ENCODE peak calls at places on chromosomes 13 and 19, in four cellular contexts. One of them, this sample, is unnamed.

GRCh38 chr19:44344255-44344654 is 12.2 kb downstream of the ZNF112 start:
- DNase-seq in tibial artery: no peak
- DNase-seq in colonic mucosa: no peak
- DNase-seq in DND-41: no peak
- DNase-seq in this sample: no peak

GRCh38 chr13:91708558-91708957 is 310.1 kb downstream of the GPC5 start:
- DNase-seq in colonic mucosa: no peak
- DNase-seq in tibial artery: no peak
- DNase-seq in DND-41: no peak
- DNase-seq in this sample: no peak

GRCh38 chr13:32229443-32229842 is 85.7 kb downstream of the ZAR1L start:
- DNase-seq in colonic mucosa: no peak
- DNase-seq in tibial artery: no peak
- DNase-seq in DND-41: no peak
- DNase-seq in this sample: no peak

GRCh38 chr13:83332751-83333150 is 549.5 kb downstream of the SLITRK1 start:
- DNase-seq in tibial artery: no peak
- DNase-seq in DND-41: no peak
- DNase-seq in colonic mucosa: no peak
- DNase-seq in this sample: no peak

GRCh38 chr13:113949546-113949945 is 24.3 kb downstream of the C13orf46 start:
- DNase-seq in DND-41: no peak
- DNase-seq in colonic mucosa: no peak
- DNase-seq in tibial artery: no peak
- DNase-seq in this sample: no peak

GRCh38 chr19:46000497-46001246 is 5.4 kb downstream of the CCDC61 start:
- DNase-seq in DND-41: peak
- DNase-seq in colonic mucosa: peak
- DNase-seq in tibial artery: no peak
- DNase-seq in this sample: no peak

GRCh38 chr13:30696278-30697176 is 38.8 kb upstream of the ALOX5AP start:
- DNase-seq in colonic mucosa: peak
- DNase-seq in tibial artery: peak
- DNase-seq in DND-41: peak
- DNase-seq in this sample: no peak

GRCh38 chr13:86087241-86087640 is 288.0 kb upstream of the SLITRK6 start:
- DNase-seq in tibial artery: no peak
- DNase-seq in DND-41: no peak
- DNase-seq in colonic mucosa: no peak
- DNase-seq in this sample: no peak

GRCh38 chr13:94712812-94713555 is 639 bp upstream of the SOX21 start:
- DNase-seq in tibial artery: no peak
- DNase-seq in colonic mucosa: no peak
- DNase-seq in DND-41: no peak
- DNase-seq in this sample: no peak

GRCh38 chr13:69565334-69565733 is 542.3 kb upstream of the ATXN8OS start:
- DNase-seq in tibial artery: no peak
- DNase-seq in DND-41: no peak
- DNase-seq in colonic mucosa: peak
- DNase-seq in this sample: peak

GRCh38 chr19:16330368-16330801 is 5.8 kb downstream of the KLF2 start:
- DNase-seq in tibial artery: peak
- DNase-seq in colonic mucosa: peak
- DNase-seq in DND-41: peak
- DNase-seq in this sample: no peak

GRCh38 chr13:45321230-45321629 is 19.8 kb downstream of the TPT1 start:
- DNase-seq in DND-41: no peak
- DNase-seq in colonic mucosa: no peak
- DNase-seq in tibial artery: no peak
- DNase-seq in this sample: no peak

GRCh38 chr13:41467546-41467945 is 10.2 kb downstream of the RGCC start:
- DNase-seq in tibial artery: no peak
- DNase-seq in colonic mucosa: no peak
- DNase-seq in DND-41: no peak
- DNase-seq in this sample: no peak

GRCh38 chr13:45728759-45729158 is 26.6 kb downstream of the CBY2 start:
- DNase-seq in tibial artery: no peak
- DNase-seq in colonic mucosa: no peak
- DNase-seq in DND-41: peak
- DNase-seq in this sample: no peak

GRCh38 chr13:67410645-67411044 is 180.5 kb upstream of the PCDH9 start:
- DNase-seq in colonic mucosa: no peak
- DNase-seq in tibial artery: no peak
- DNase-seq in DND-41: no peak
- DNase-seq in this sample: no peak

GRCh38 chr13:67421475-67421874 is 191.3 kb upstream of the PCDH9 start:
- DNase-seq in colonic mucosa: no peak
- DNase-seq in DND-41: no peak
- DNase-seq in tibial artery: no peak
- DNase-seq in this sample: no peak

GRCh38 chr13:67416047-67416925 is 186.2 kb upstream of the PCDH9 start:
- DNase-seq in tibial artery: no peak
- DNase-seq in colonic mucosa: no peak
- DNase-seq in DND-41: no peak
- DNase-seq in this sample: no peak
- TF ChIP-seq CTCF in tibial artery: no peak
- TF ChIP-seq CTCF in colonic mucosa: no peak
- TF ChIP-seq CTCF in DND-41: peak
- TF ChIP-seq CTCF in this sample: peak

GRCh38 chr13:19961924-19962323 is 3.4 kb downstream of the ZMYM2 start:
- DNase-seq in colonic mucosa: no peak
- DNase-seq in tibial artery: no peak
- DNase-seq in DND-41: no peak
- DNase-seq in this sample: no peak
- H3K4me3 ChIP-seq in colonic mucosa: no peak
- H3K4me3 ChIP-seq in tibial artery: no peak
- H3K4me3 ChIP-seq in DND-41: no peak
- H3K4me3 ChIP-seq in this sample: no peak

DNA sequence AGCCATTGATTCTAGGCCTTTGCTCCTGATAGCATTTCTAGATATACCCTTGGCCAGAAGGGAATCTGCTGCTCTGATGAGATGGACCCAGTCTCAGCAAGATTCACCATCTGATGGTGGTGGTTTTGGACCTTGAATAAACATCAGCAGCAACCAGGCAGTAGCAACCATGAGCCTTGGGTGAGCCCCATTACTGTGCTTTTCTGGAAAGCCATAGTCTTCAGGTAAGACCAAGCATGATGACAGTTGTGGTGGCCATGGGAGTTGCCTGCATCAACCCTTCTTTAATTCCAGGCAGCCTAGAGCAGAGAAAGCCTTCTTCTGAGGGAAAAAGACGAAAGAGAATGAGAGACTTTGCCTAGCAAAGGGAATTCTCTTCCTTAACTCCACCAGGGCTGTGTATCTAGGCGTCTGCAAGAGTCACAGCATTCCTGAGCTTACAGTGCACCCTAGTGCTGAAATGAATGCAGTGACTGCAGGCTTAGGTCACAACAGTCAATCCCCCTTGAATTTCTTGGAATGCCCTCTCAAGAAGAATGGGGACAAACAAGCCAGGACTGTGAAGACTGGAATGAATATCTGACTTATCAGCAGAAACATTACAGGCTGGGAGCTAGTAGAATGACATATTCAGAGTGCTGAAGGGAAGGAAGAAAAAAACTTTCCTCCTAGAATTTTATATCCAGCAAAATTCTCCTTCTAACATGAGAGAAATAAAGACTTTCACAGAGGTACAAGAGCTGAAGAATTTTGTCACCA is 942.4 kb upstream of the PCDH20 start:
- DNase-seq in tibial artery: no peak
- DNase-seq in colonic mucosa: no peak
- DNase-seq in DND-41: no peak
- DNase-seq in this sample: no peak
- TF ChIP-seq CTCF in tibial artery: no peak
- TF ChIP-seq CTCF in colonic mucosa: no peak
- TF ChIP-seq CTCF in DND-41: peak
- TF ChIP-seq CTCF in this sample: no peak

GRCh38 chr19:15317392-15318011 is 14.8 kb downstream of the BRD4 start:
- DNase-seq in tibial artery: no peak
- DNase-seq in colonic mucosa: no peak
- DNase-seq in DND-41: no peak
- DNase-seq in this sample: no peak
- H3K4me3 ChIP-seq in tibial artery: no peak
- H3K4me3 ChIP-seq in colonic mucosa: no peak
- H3K4me3 ChIP-seq in DND-41: no peak
- H3K4me3 ChIP-seq in this sample: no peak

DNA sequence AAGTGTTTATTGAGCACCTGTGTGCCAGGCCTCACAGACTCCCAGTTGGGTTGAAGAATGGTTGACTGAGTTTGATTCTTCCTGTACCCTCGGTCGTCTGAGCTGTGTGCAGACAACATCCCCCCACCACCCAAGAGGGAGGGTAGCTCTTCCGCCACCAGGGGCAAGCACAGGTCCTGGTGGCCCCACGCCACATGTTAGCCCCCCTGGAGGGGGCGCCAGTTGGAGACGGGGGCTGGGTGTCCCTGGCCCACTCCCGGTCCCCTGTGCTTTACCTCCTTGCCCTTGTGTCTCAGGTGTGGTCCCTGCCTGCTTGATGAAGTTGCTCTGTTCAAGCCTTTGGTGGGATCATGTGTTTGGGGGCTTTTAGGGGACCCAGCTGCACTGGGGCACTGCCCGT is 27.2 kb downstream of the COLGALT1 start:
- DNase-seq in DND-41: no peak
- DNase-seq in colonic mucosa: no peak
- DNase-seq in tibial artery: no peak
- DNase-seq in this sample: no peak
- TF ChIP-seq CTCF in DND-41: peak
- TF ChIP-seq CTCF in colonic mucosa: no peak
- TF ChIP-seq CTCF in tibial artery: no peak
- TF ChIP-seq CTCF in this sample: no peak

GRCh38 chr13:99256709-99257108 is 1.5 kb downstream of the GPR18 start:
- DNase-seq in tibial artery: no peak
- DNase-seq in DND-41: no peak
- DNase-seq in colonic mucosa: no peak
- DNase-seq in this sample: no peak
- H3K4me3 ChIP-seq in tibial artery: no peak
- H3K4me3 ChIP-seq in DND-41: no peak
- H3K4me3 ChIP-seq in colonic mucosa: no peak
- H3K4me3 ChIP-seq in this sample: no peak